ENCODE peak calls at places on chromosomes 12 and 14, in four cellular contexts. L is NCI-H2081; O is GM19239; Q is stimulated activated CD4-positive, alpha-beta T cell treated with anti-CD3 and anti-CD28 coated beads, Interleukin-4, amount 100 ng/mL, for 48 hours. W is an unnamed sample.

GRCh38 chr12:38053655-38054464 is 262.7 kb upstream of the ALG10B start:
- DNase-seq in L (peak), O (no peak), Q (no peak), W (no peak)

GRCh38 chr12:49866859-49867579 is 24.1 kb upstream of the BCDIN3D start:
- DNase-seq in L (peak), O (peak), Q (peak), W (peak)

GRCh38 chr14:88044129-88044727 is 39.3 kb downstream of the GPR65 start:
- DNase-seq in L (no peak), O (no peak), Q (no peak), W (no peak)

GRCh38 chr14:73887116-73887490 is 444 bp downstream of the ZNF410 start:
- DNase-seq in L (peak), O (peak), Q (no peak), W (no peak)

GRCh38 chr12:25382311-25383106 is 131.8 kb upstream of the KRAS start:
- DNase-seq in L (no peak), O (no peak), Q (no peak), W (no peak)

GRCh38 chr12:112792306-112792705 is 758 bp downstream of the RPH3A start:
- DNase-seq in L (peak), O (no peak), Q (no peak), W (no peak)

GRCh38 chr12:50058743-50059312 is 1.4 kb downstream of the ASIC1 start:
- DNase-seq in L (no peak), O (no peak), Q (no peak), W (no peak)

GRCh38 chr14:40842816-40843215 is 763.9 kb upstream of the LRFN5 start:
- DNase-seq in L (no peak), O (no peak), Q (no peak), W (no peak)

GRCh38 chr12:5177731-5178130 is 134.1 kb downstream of the KCNA5 start:
- DNase-seq in L (no peak), O (no peak), Q (no peak), W (no peak)

GRCh38 chr14:22531451-22532344 is 57.3 kb downstream of the DAD1 start:
- DNase-seq in L (no peak), O (no peak), Q (no peak), W (no peak)

GRCh38 chr12:75364918-75365317 is 26.0 kb upstream of the GLIPR1L2 start:
- DNase-seq in L (no peak), O (no peak), Q (no peak), W (no peak)

GRCh38 chr12:19074700-19075099 is 54.8 kb upstream of the PLEKHA5 start:
- DNase-seq in L (no peak), O (no peak), Q (no peak), W (no peak)

GRCh38 chr14:88380405-88380804 is 5.1 kb upstream of the SPATA7 start:
- DNase-seq in L (no peak), O (no peak), Q (no peak), W (no peak)

GRCh38 chr12:96108321-96108720 is 72.9 kb upstream of the LTA4H start:
- DNase-seq in L (no peak), O (no peak), Q (no peak), W (peak)

GRCh38 chr14:74954232-74954946 is 1.0 kb downstream of the PGF start:
- DNase-seq in L (peak), O (no peak), Q (no peak), W (no peak)

W was measured in psoas muscle.